ENCODE peak calls at places on chromosomes 7 and 10, in six cellular contexts. F is fibroblast of mammary gland; Y is neural crest cell; K is stimulated activated CD8-positive, alpha-beta memory T cell treated with anti-CD3 and anti-CD28 coated beads, Interleukin-7, amount 100 ng/mL, for 4 hours; E is ecto neural progenitor cell; P is aorta. L is an unnamed sample.

GRCh38 chr7:157986051-157986450 is 601.6 kb downstream of the PTPRN2 start:
- DNase-seq in K (no peak), P (peak), E (no peak), Y (no peak), F (no peak), L (no peak)

GRCh38 chr10:31773749-31774148 is 154.9 kb downstream of the ARHGAP12 start:
- DNase-seq in E (no peak), Y (no peak), F (no peak), K (no peak), P (peak), L (no peak)

GRCh38 chr7:36614954-36615353 is 109.3 kb downstream of the AOAH start:
- DNase-seq in Y (no peak), F (no peak), P (no peak), E (no peak), K (no peak), L (no peak)

GRCh38 chr7:135185471-135186260 is 15.2 kb upstream of the CYREN start:
- DNase-seq in Y (no peak), K (no peak), P (peak), E (no peak), F (no peak), L (no peak)

GRCh38 chr10:71618176-71618575 is 101.4 kb downstream of the C10orf105 start:
- DNase-seq in K (no peak), E (no peak), Y (no peak), F (no peak), P (no peak), L (no peak)

GRCh38 chr10:77898323-77899079 is 28.1 kb downstream of the DLG5 start:
- DNase-seq in Y (no peak), K (no peak), E (no peak), P (no peak), F (peak), L (no peak)

GRCh38 chr7:8109196-8110022 is 140.8 kb downstream of the GLCCI1 start:
- DNase-seq in P (no peak), E (no peak), F (peak), Y (no peak), K (no peak), L (peak)

GRCh38 chr10:132058111-132058745 is 7.5 kb upstream of the JAKMIP3 start:
- DNase-seq in Y (no peak), K (no peak), F (no peak), P (peak), E (no peak), L (no peak)

GRCh38 chr10:44997105-44997748 is 3.5 kb upstream of the ZNF22 start:
- DNase-seq in K (no peak), P (no peak), F (no peak), E (no peak), Y (no peak), L (no peak)

GRCh38 chr10:121371836-121372235 is 226.4 kb downstream of the FGFR2 start:
- DNase-seq in E (no peak), Y (no peak), F (no peak), K (no peak), P (no peak), L (no peak)

GRCh38 chr7:12257582-12257981 is 46.5 kb downstream of the TMEM106B start:
- DNase-seq in E (no peak), Y (no peak), K (peak), F (peak), P (no peak), L (peak)

GRCh38 chr10:48518412-48518811 is 86.5 kb downstream of the ARHGAP22 start:
- DNase-seq in E (no peak), K (no peak), F (no peak), Y (no peak), P (no peak), L (no peak)

L was measured in AG10803.